ENCODE peak calls at places on chromosomes 5 and 9, in five cellular contexts. One of them, this sample, is unnamed.

GRCh38 chr5:149766460-149767277 is 36.6 kb downstream of the PPARGC1B start:
- DNase-seq in Caki2: no peak
- DNase-seq in SJSA1: no peak
- DNase-seq in B cell: no peak
- DNase-seq in stomach: no peak
- DNase-seq in this sample: no peak

GRCh38 chr5:161663431-161663830 is 22.1 kb upstream of the GABRA6 start:
- DNase-seq in Caki2: no peak
- DNase-seq in B cell: no peak
- DNase-seq in stomach: no peak
- DNase-seq in SJSA1: no peak
- DNase-seq in this sample: no peak

GRCh38 chr9:71929223-71929622 is 17.8 kb downstream of the C9orf85 start:
- DNase-seq in SJSA1: no peak
- DNase-seq in stomach: no peak
- DNase-seq in Caki2: no peak
- DNase-seq in B cell: no peak
- DNase-seq in this sample: no peak

GRCh38 chr5:5613261-5613990 is 190.9 kb downstream of the ICE1 start:
- DNase-seq in stomach: no peak
- DNase-seq in B cell: no peak
- DNase-seq in SJSA1: no peak
- DNase-seq in Caki2: no peak
- DNase-seq in this sample: no peak

GRCh38 chr5:145450286-145450969 is 384.7 kb downstream of the PRELID2 start:
- DNase-seq in SJSA1: no peak
- DNase-seq in Caki2: no peak
- DNase-seq in stomach: no peak
- DNase-seq in B cell: no peak
- DNase-seq in this sample: no peak

GRCh38 chr9:20271107-20271506 is 351.2 kb downstream of the MLLT3 start:
- DNase-seq in SJSA1: no peak
- DNase-seq in Caki2: no peak
- DNase-seq in B cell: no peak
- DNase-seq in stomach: no peak
- DNase-seq in this sample: no peak

GRCh38 chr9:70192707-70193106 is 66.1 kb upstream of the SMC5 start:
- DNase-seq in SJSA1: no peak
- DNase-seq in stomach: no peak
- DNase-seq in B cell: no peak
- DNase-seq in Caki2: no peak
- DNase-seq in this sample: no peak

GRCh38 chr5:31680528-31680927 is 41.6 kb downstream of the PDZD2 start:
- DNase-seq in Caki2: no peak
- DNase-seq in B cell: no peak
- DNase-seq in SJSA1: no peak
- DNase-seq in stomach: no peak
- DNase-seq in this sample: peak; percentile 40

GRCh38 chr5:132179410-132179809 is 48.2 kb downstream of the P4HA2 start:
- DNase-seq in SJSA1: no peak
- DNase-seq in Caki2: no peak
- DNase-seq in stomach: no peak
- DNase-seq in B cell: no peak
- DNase-seq in this sample: no peak

GRCh38 chr5:32123058-32123805 is 50.9 kb downstream of the GOLPH3 start:
- DNase-seq in B cell: no peak
- DNase-seq in SJSA1: no peak
- DNase-seq in Caki2: no peak
- DNase-seq in stomach: no peak
- DNase-seq in this sample: no peak

GRCh38 chr5:137710086-137710485 is 25.8 kb downstream of the KLHL3 start:
- DNase-seq in stomach: no peak
- DNase-seq in Caki2: no peak
- DNase-seq in B cell: no peak
- DNase-seq in SJSA1: no peak
- DNase-seq in this sample: no peak

GRCh38 chr5:178111925-178112324 is 1.4 kb upstream of the N4BP3 start:
- DNase-seq in stomach: no peak
- DNase-seq in SJSA1: no peak
- DNase-seq in Caki2: no peak
- DNase-seq in B cell: no peak
- DNase-seq in this sample: no peak

GRCh38 chr5:60521379-60522298 is 178.3 kb downstream of the DEPDC1B start:
- DNase-seq in SJSA1: no peak
- DNase-seq in stomach: no peak
- DNase-seq in B cell: no peak
- DNase-seq in Caki2: no peak
- DNase-seq in this sample: no peak

GRCh38 chr9:75866273-75866871 is 24.1 kb upstream of the PCSK5 start:
- DNase-seq in Caki2: no peak
- DNase-seq in SJSA1: no peak
- DNase-seq in stomach: peak; percentile 29
- DNase-seq in B cell: no peak
- DNase-seq in this sample: peak; percentile 36

GRCh38 chr9:20728493-20729220 is 44.6 kb downstream of the FOCAD start:
- DNase-seq in stomach: no peak
- DNase-seq in Caki2: no peak
- DNase-seq in B cell: no peak
- DNase-seq in SJSA1: no peak
- DNase-seq in this sample: no peak

GRCh38 chr9:79559501-79560181 is 12.1 kb upstream of the TLE4 start:
- DNase-seq in SJSA1: no peak
- DNase-seq in B cell: no peak
- DNase-seq in stomach: no peak
- DNase-seq in Caki2: no peak
- DNase-seq in this sample: peak; percentile 95

GRCh38 chr9:89386797-89387196 is 68.5 kb downstream of the SECISBP2 start:
- DNase-seq in stomach: peak; percentile 92
- DNase-seq in Caki2: no peak
- DNase-seq in SJSA1: no peak
- DNase-seq in B cell: no peak
- DNase-seq in this sample: no peak

GRCh38 chr9:21993893-21994525 is at the start of gene CDKN2A:
- DNase-seq in stomach: peak; percentile 46
- DNase-seq in Caki2: no peak
- DNase-seq in B cell: peak; percentile 64
- DNase-seq in SJSA1: peak; percentile 78
- DNase-seq in this sample: no peak

GRCh38 chr9:5532790-5533189 is 22.5 kb downstream of the PDCD1LG2 start:
- DNase-seq in SJSA1: no peak
- DNase-seq in B cell: no peak
- DNase-seq in Caki2: no peak
- DNase-seq in stomach: no peak
- DNase-seq in this sample: no peak

GRCh38 chr9:85021686-85022085 is 352.2 kb downstream of the NTRK2 start:
- DNase-seq in Caki2: no peak
- DNase-seq in SJSA1: no peak
- DNase-seq in B cell: no peak
- DNase-seq in stomach: no peak
- DNase-seq in this sample: no peak

GRCh38 chr9:69421908-69422801 is 97.1 kb downstream of the ENTREP1 start:
- DNase-seq in B cell: peak; percentile 46
- DNase-seq in stomach: peak; percentile 56
- DNase-seq in Caki2: peak; percentile 57
- DNase-seq in SJSA1: no peak
- DNase-seq in this sample: peak; percentile 81

GRCh38 chr5:64818245-64818644 is 49.5 kb downstream of the CWC27 start:
- DNase-seq in SJSA1: no peak
- DNase-seq in stomach: no peak
- DNase-seq in B cell: no peak
- DNase-seq in Caki2: no peak
- DNase-seq in this sample: no peak

GRCh38 chr5:98109561-98110006 is 663.9 kb upstream of the RGMB start:
- DNase-seq in stomach: no peak
- DNase-seq in B cell: no peak
- DNase-seq in Caki2: no peak
- DNase-seq in SJSA1: peak; percentile 57
- DNase-seq in this sample: peak; percentile 6

GRCh38 chr5:67266654-67267350 is 70.2 kb upstream of the CD180 start:
- DNase-seq in SJSA1: no peak
- DNase-seq in Caki2: no peak
- DNase-seq in B cell: no peak
- DNase-seq in stomach: no peak
- DNase-seq in this sample: no peak

GRCh38 chr9:35397216-35397698 is 92.7 kb upstream of the RUSC2 start:
- DNase-seq in stomach: no peak
- DNase-seq in B cell: no peak
- DNase-seq in SJSA1: no peak
- DNase-seq in Caki2: no peak
- DNase-seq in this sample: no peak

GRCh38 chr5:14153932-14154646 is 10.9 kb downstream of the TRIO start:
- DNase-seq in B cell: no peak
- DNase-seq in stomach: peak; percentile 58
- DNase-seq in SJSA1: peak; percentile 80
- DNase-seq in Caki2: no peak
- DNase-seq in this sample: peak; percentile 47

GRCh38 chr5:2430606-2431005 is 320.9 kb downstream of the IRX2 start:
- DNase-seq in Caki2: no peak
- DNase-seq in SJSA1: no peak
- DNase-seq in B cell: no peak
- DNase-seq in stomach: no peak
- DNase-seq in this sample: no peak

GRCh38 chr5:89309268-89309667 is 426.3 kb upstream of the MEF2C start:
- DNase-seq in B cell: no peak
- DNase-seq in SJSA1: no peak
- DNase-seq in Caki2: no peak
- DNase-seq in stomach: no peak
- DNase-seq in this sample: no peak

GRCh38 chr5:116947691-116948528 is 373.3 kb upstream of the SEMA6A start:
- DNase-seq in B cell: peak; percentile 56
- DNase-seq in stomach: peak; percentile 80
- DNase-seq in SJSA1: peak; percentile 60
- DNase-seq in Caki2: peak; percentile 33
- DNase-seq in this sample: peak; percentile 35

GRCh38 chr5:172766287-172767104 is 4.5 kb downstream of the DUSP1 start:
- DNase-seq in B cell: no peak
- DNase-seq in stomach: peak; percentile 87
- DNase-seq in SJSA1: no peak
- DNase-seq in Caki2: peak; percentile 84
- DNase-seq in this sample: peak; percentile 84

GRCh38 chr9:78324682-78325081 is 27.8 kb downstream of the PSAT1 start:
- DNase-seq in stomach: no peak
- DNase-seq in B cell: no peak
- DNase-seq in Caki2: no peak
- DNase-seq in SJSA1: no peak
- DNase-seq in this sample: no peak

GRCh38 chr9:114592356-114592755 is 4.8 kb downstream of the ATP6V1G1 start:
- DNase-seq in SJSA1: no peak
- DNase-seq in stomach: no peak
- DNase-seq in Caki2: no peak
- DNase-seq in B cell: peak; percentile 71
- DNase-seq in this sample: no peak

GRCh38 chr5:87776785-87777184 is 364.1 kb upstream of the CCNH start:
- DNase-seq in B cell: no peak
- DNase-seq in stomach: no peak
- DNase-seq in Caki2: no peak
- DNase-seq in SJSA1: no peak
- DNase-seq in this sample: no peak

GRCh38 chr5:218457-219289 is 553 bp downstream of the SDHA start:
- DNase-seq in B cell: no peak
- DNase-seq in SJSA1: no peak
- DNase-seq in stomach: peak; percentile 56
- DNase-seq in Caki2: peak; percentile 35
- DNase-seq in this sample: peak; percentile 28

GRCh38 chr9:96523429-96523828 is 73.5 kb downstream of the HABP4 start:
- DNase-seq in Caki2: no peak
- DNase-seq in B cell: no peak
- DNase-seq in stomach: no peak
- DNase-seq in SJSA1: no peak
- DNase-seq in this sample: no peak

This sample was measured in globus pallidus.